ENCODE peak calls at places on chromosomes 6 and 20, in eight cellular contexts. G, U, M, Q, S, T, N and F are unnamed samples.

GRCh38 chr20:9031951-9032350 is 36.9 kb upstream of the PLCB4 start:
- DNase-seq in G (no peak), U (no peak), M (no peak), Q (no peak), S (no peak), T (no peak), N (no peak), F (no peak)

GRCh38 chr6:296151-297122 is 4.2 kb downstream of the DUSP22 start:
- DNase-seq in G (peak), U (no peak), M (peak), Q (no peak), S (no peak), T (no peak), N (no peak), F (no peak)

GRCh38 chr6:75386050-75386770 is 101.6 kb upstream of the TMEM30A start:
- DNase-seq in G (no peak), U (no peak), M (no peak), Q (no peak), S (no peak), T (peak), N (no peak), F (no peak)

GRCh38 chr20:19737025-19737424 is 21.0 kb upstream of the RIN2 start:
- DNase-seq in G (no peak), U (peak), M (peak), Q (no peak), S (no peak), T (peak), N (no peak), F (no peak)

GRCh38 chr20:58945967-58946631 is 35.0 kb upstream of the NELFCD start:
- DNase-seq in G (no peak), U (no peak), M (no peak), Q (no peak), S (no peak), T (no peak), N (no peak), F (no peak)

GRCh38 chr6:150409576-150410066 is 40.8 kb downstream of the IYD start:
- DNase-seq in G (no peak), U (no peak), M (no peak), Q (peak), S (no peak), T (no peak), N (no peak), F (peak)

GRCh38 chr6:149080511-149080910 is 237.0 kb upstream of the TAB2 start:
- DNase-seq in G (no peak), U (no peak), M (no peak), Q (no peak), S (no peak), T (peak), N (no peak), F (no peak)

GRCh38 chr6:159977242-159978214 is 8.6 kb downstream of the IGF2R start:
- DNase-seq in G (no peak), U (no peak), M (no peak), Q (peak), S (no peak), T (no peak), N (peak), F (no peak)

GRCh38 chr6:167757291-167757690 is 69.4 kb upstream of the AFDN start:
- DNase-seq in G (no peak), U (no peak), M (no peak), Q (no peak), S (no peak), T (no peak), N (no peak), F (no peak)

GRCh38 chr20:49510562-49511117 is 28.2 kb upstream of the KCNB1 start:
- DNase-seq in G (no peak), U (no peak), M (peak), Q (peak), S (no peak), T (peak), N (no peak), F (peak)

GRCh38 chr20:3204124-3204794 is at the start of gene DDRGK1:
- DNase-seq in G (peak), U (peak), M (peak), Q (peak), S (peak), T (peak), N (peak), F (peak)

GRCh38 chr6:90362273-90362672 is 65.6 kb upstream of the BACH2 start:
- DNase-seq in G (no peak), U (no peak), M (no peak), Q (no peak), S (no peak), T (peak), N (no peak), F (no peak)

GRCh38 chr6:29553268-29554057 is 6.1 kb downstream of the UBD start:
- DNase-seq in G (peak), U (no peak), M (no peak), Q (peak), S (peak), T (peak), N (peak), F (peak)

GRCh38 chr6:89542856-89543254 is 95.7 kb downstream of the LYRM2 start:
- DNase-seq in G (no peak), U (no peak), M (no peak), Q (no peak), S (no peak), T (no peak), N (no peak), F (no peak)

GRCh38 chr6:21751608-21752007 is 158.1 kb downstream of the SOX4 start:
- DNase-seq in G (no peak), U (no peak), M (no peak), Q (no peak), S (no peak), T (no peak), N (no peak), F (no peak)

GRCh38 chr6:105994522-105995402 is 91.4 kb upstream of the PRDM1 start:
- DNase-seq in G (peak), U (no peak), M (no peak), Q (peak), S (peak), T (peak), N (peak), F (peak)

DNA sequence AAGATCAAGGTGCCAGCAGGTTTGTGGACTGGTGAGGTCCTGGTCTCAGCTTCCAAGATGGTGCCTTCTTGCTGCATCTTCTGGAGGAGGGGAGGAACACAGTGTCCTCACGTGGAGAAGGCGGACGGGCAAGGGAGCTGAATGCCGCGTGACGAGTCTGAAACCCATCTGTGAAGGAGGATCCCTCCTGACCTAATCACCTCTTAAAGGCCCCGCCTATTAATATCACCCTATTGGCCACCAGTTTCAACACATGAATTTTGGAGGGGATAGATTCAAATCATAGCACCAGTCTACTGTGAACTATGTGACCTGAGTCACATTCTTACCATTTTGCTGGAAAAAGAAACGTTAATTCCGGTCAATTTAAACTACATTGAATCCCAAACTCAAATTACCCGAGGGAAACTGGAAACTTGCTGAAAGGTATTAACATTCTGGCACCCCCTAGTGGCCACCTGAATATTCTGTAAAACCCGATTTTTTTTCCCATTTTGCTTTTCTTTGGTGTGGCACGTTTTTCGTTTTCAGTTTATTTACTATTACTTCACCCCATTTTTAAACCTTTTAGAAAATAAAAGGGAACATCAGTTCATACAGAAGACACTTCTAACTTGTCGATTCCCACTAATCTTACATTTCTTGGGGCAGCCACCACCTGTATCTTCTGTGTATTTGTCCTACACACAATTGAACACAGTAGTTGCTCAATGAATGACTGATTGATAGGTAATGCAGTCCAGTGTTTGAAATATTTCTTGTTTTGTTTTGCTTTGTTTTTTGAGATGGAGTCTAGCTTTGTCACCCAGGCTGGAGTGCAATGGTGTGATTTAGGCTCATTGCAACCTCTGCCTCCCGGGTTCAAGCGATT is 17.9 kb upstream of the CCDC170 start:
- DNase-seq in G (peak), U (peak), M (no peak), Q (no peak), S (peak), T (peak), N (peak), F (peak)
- H3K4me3 ChIP-seq in G (no peak), U (no peak), M (peak), Q (no peak), S (no peak), T (no peak), N (no peak), F (no peak)

DNA sequence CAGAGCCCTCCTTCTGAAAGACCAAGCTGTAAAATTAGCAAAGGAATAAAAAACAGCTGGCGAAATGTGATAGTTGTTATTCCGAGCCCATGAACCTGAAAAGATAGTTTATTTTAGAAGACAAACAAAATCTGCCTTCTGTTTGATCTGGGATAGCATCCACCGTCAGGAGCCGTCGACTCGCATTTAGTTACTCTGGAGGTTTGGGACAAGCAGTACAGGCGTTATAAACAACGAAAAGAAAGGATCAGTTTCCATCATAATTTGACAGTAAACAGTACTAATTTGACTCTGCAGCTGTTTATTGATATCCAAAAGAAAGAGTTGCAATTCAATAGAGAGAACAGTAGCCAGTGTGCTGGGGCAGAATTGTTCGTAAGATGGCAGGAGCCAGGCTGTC is 161.3 kb downstream of the CLIC5 start:
- DNase-seq in G (no peak), U (no peak), M (no peak), Q (no peak), S (no peak), T (no peak), N (no peak), F (no peak)
- H3K27ac ChIP-seq in G (no peak), U (no peak), M (no peak), Q (no peak), S (no peak), T (no peak), N (no peak), F (no peak)

GRCh38 chr6:47096233-47096887 is 54.2 kb upstream of the ADGRF1 start:
- DNase-seq in G (no peak), U (no peak), M (no peak), Q (no peak), S (no peak), T (no peak), N (no peak), F (no peak)
- TF ChIP-seq CTCF in G (no peak), U (no peak), M (no peak), Q (no peak), S (no peak), T (peak), N (no peak), F (no peak)

DNA sequence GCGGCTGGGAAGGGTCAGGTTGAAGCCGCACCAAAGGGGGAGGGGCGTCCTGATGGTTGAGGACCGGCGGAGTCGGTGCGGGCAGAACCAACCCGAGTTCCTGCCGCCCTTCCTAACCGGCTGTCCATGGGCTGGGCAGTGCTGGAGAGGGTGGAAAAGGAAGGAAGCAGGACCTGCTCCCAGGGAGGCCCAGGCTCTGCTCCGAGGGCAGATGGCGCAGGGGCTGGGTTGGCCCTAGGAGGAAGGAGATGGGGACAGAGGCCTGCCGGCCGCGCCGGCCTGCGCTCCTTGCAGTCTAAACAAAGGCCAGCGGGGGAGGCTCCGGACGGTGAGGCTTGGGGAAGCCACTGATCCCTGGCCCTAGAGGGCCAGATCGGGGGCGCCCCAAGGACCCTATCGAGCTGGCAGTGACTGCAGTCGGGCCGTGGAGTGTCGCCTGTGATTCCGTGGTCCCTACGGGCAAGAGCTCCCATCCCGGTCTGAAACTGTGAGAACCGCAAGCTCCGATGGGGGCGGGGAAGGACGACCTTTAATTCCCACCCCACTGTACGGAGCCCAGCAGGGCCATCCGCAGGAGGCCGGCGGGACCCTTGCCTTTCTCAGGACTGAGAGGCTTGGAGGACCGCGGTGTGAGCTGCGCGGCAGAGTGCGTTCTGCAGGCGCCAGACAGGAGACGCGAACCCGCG is 39.3 kb downstream of the YTHDF1 start:
- DNase-seq in G (no peak), U (no peak), M (no peak), Q (no peak), S (peak), T (no peak), N (peak), F (no peak)
- H3K4me3 ChIP-seq in G (no peak), U (no peak), M (peak), Q (no peak), S (peak), T (no peak), N (peak), F (no peak)

DNA sequence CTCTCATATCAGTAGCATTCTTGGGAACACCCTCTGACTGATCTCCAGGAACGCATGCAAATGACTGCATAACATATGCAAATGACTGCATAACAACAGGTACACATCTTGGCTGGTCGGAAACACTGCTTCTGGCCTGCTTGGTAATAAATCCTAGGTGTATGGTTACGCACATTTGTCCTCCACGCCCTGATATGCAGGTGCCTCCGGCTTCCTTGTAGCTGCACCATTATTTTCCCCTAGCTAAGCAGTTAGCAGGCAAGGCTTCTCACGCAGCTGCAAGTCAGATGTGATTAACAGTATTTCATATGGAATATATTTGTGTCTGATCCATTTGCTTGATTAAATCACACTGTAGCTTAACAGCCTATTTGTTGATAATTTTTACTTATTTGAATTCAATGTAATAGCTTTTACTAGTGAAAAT is 5.9 kb downstream of the RPS6KA2 start:
- DNase-seq in G (no peak), U (no peak), M (no peak), Q (no peak), S (peak), T (no peak), N (no peak), F (no peak)
- H3K27ac ChIP-seq in G (no peak), U (no peak), M (peak), Q (peak), S (peak), T (no peak), N (no peak), F (peak)